ENCODE peak calls at places on chromosomes 4 and X, in four cellular contexts. One of them, this sample, is unnamed.

GRCh38 chr4:103787057-103787456 is 67.3 kb upstream of the TACR3 start:
- DNase-seq in mesenteric fat pad: no peak
- DNase-seq in activated CD4-positive, alpha-beta T cell treated with anti-CD3 and anti-CD28 coated beads for 4 hours: no peak
- DNase-seq in astrocyte of the spinal cord: no peak
- DNase-seq in this sample: no peak

GRCh38 chrX:118630843-118631242 is 96.6 kb upstream of the IL13RA1 start:
- DNase-seq in astrocyte of the spinal cord: no peak
- DNase-seq in activated CD4-positive, alpha-beta T cell treated with anti-CD3 and anti-CD28 coated beads for 4 hours: no peak
- DNase-seq in mesenteric fat pad: no peak
- DNase-seq in this sample: no peak

GRCh38 chr4:149065753-149066152 is 623.5 kb upstream of the NR3C2 start:
- DNase-seq in mesenteric fat pad: no peak
- DNase-seq in astrocyte of the spinal cord: no peak
- DNase-seq in activated CD4-positive, alpha-beta T cell treated with anti-CD3 and anti-CD28 coated beads for 4 hours: no peak
- DNase-seq in this sample: no peak

GRCh38 chrX:38276089-38276488 is 51.2 kb downstream of the RPGR start:
- DNase-seq in mesenteric fat pad: no peak
- DNase-seq in astrocyte of the spinal cord: no peak
- DNase-seq in activated CD4-positive, alpha-beta T cell treated with anti-CD3 and anti-CD28 coated beads for 4 hours: no peak
- DNase-seq in this sample: no peak

GRCh38 chr4:170248029-170248428 is 158.3 kb upstream of the AADAT start:
- DNase-seq in activated CD4-positive, alpha-beta T cell treated with anti-CD3 and anti-CD28 coated beads for 4 hours: no peak
- DNase-seq in astrocyte of the spinal cord: no peak
- DNase-seq in mesenteric fat pad: no peak
- DNase-seq in this sample: no peak

GRCh38 chr4:20615492-20616136 is 84.6 kb upstream of the PACRGL start:
- DNase-seq in mesenteric fat pad: no peak
- DNase-seq in astrocyte of the spinal cord: no peak
- DNase-seq in activated CD4-positive, alpha-beta T cell treated with anti-CD3 and anti-CD28 coated beads for 4 hours: no peak
- DNase-seq in this sample: no peak

GRCh38 chr4:184807797-184808718 is 17.7 kb downstream of the ACSL1 start:
- DNase-seq in mesenteric fat pad: no peak
- DNase-seq in activated CD4-positive, alpha-beta T cell treated with anti-CD3 and anti-CD28 coated beads for 4 hours: no peak
- DNase-seq in astrocyte of the spinal cord: peak; percentile 76
- DNase-seq in this sample: no peak

GRCh38 chr4:73156394-73156793 is 86.9 kb upstream of the COX18 start:
- DNase-seq in astrocyte of the spinal cord: no peak
- DNase-seq in activated CD4-positive, alpha-beta T cell treated with anti-CD3 and anti-CD28 coated beads for 4 hours: no peak
- DNase-seq in mesenteric fat pad: no peak
- DNase-seq in this sample: no peak

GRCh38 chr4:62023633-62024032 is 823.5 kb downstream of the ADGRL3 start:
- DNase-seq in mesenteric fat pad: no peak
- DNase-seq in activated CD4-positive, alpha-beta T cell treated with anti-CD3 and anti-CD28 coated beads for 4 hours: no peak
- DNase-seq in astrocyte of the spinal cord: no peak
- DNase-seq in this sample: no peak

GRCh38 chr4:73867783-73868182 is 1.4 kb upstream of the CXCL1 start:
- DNase-seq in astrocyte of the spinal cord: peak; percentile 19
- DNase-seq in activated CD4-positive, alpha-beta T cell treated with anti-CD3 and anti-CD28 coated beads for 4 hours: no peak
- DNase-seq in mesenteric fat pad: no peak
- DNase-seq in this sample: no peak

GRCh38 chr4:109683621-109684253 is 19.5 kb downstream of the CASP6 start:
- DNase-seq in mesenteric fat pad: no peak
- DNase-seq in astrocyte of the spinal cord: no peak
- DNase-seq in activated CD4-positive, alpha-beta T cell treated with anti-CD3 and anti-CD28 coated beads for 4 hours: no peak
- DNase-seq in this sample: no peak

GRCh38 chrX:65690057-65690855 is 22.8 kb downstream of the MSN start:
- DNase-seq in activated CD4-positive, alpha-beta T cell treated with anti-CD3 and anti-CD28 coated beads for 4 hours: no peak
- DNase-seq in astrocyte of the spinal cord: peak; percentile 68
- DNase-seq in mesenteric fat pad: no peak
- DNase-seq in this sample: no peak

GRCh38 chrX:48695524-48695875 is 1.0 kb upstream of the SUV39H1 start:
- DNase-seq in astrocyte of the spinal cord: no peak
- DNase-seq in activated CD4-positive, alpha-beta T cell treated with anti-CD3 and anti-CD28 coated beads for 4 hours: no peak
- DNase-seq in mesenteric fat pad: no peak
- DNase-seq in this sample: no peak

GRCh38 chrX:133776072-133776471 is 209.3 kb downstream of the GPC3 start:
- DNase-seq in astrocyte of the spinal cord: no peak
- DNase-seq in mesenteric fat pad: no peak
- DNase-seq in activated CD4-positive, alpha-beta T cell treated with anti-CD3 and anti-CD28 coated beads for 4 hours: peak; percentile 2
- DNase-seq in this sample: no peak

GRCh38 chrX:39508300-39508692 is 589.5 kb downstream of the BCOR start:
- DNase-seq in mesenteric fat pad: no peak
- DNase-seq in activated CD4-positive, alpha-beta T cell treated with anti-CD3 and anti-CD28 coated beads for 4 hours: peak; percentile 4
- DNase-seq in astrocyte of the spinal cord: no peak
- DNase-seq in this sample: no peak

GRCh38 chr4:124589827-124590226 is 122.7 kb downstream of the ANKRD50 start:
- DNase-seq in astrocyte of the spinal cord: no peak
- DNase-seq in activated CD4-positive, alpha-beta T cell treated with anti-CD3 and anti-CD28 coated beads for 4 hours: no peak
- DNase-seq in mesenteric fat pad: no peak
- DNase-seq in this sample: no peak

GRCh38 chrX:115547448-115547847 is 13.5 kb upstream of the PLS3 start:
- DNase-seq in astrocyte of the spinal cord: no peak
- DNase-seq in mesenteric fat pad: no peak
- DNase-seq in activated CD4-positive, alpha-beta T cell treated with anti-CD3 and anti-CD28 coated beads for 4 hours: no peak
- DNase-seq in this sample: no peak

This sample was measured in vagina.